ENCODE peak calls at places on chromosomes 1 and 21, in four cellular contexts. S is NCI-H2171 treated with DMSO at 0.1 percent for 48 hours, Z is memory B cell, J is C1 segment of cervical spinal cord. D is an unnamed sample.

GRCh38 chr1:149884433-149885363 is 14.7 kb upstream of the BOLA1 start:
- DNase-seq in S (peak), Z (no peak), J (no peak), D (peak)

GRCh38 chr1:22709891-22710687 is 550 bp upstream of the EPHB2 start:
- DNase-seq in S (peak), Z (no peak), J (peak), D (no peak)

GRCh38 chr1:151534662-151535278 is 5.3 kb upstream of the TUFT1 start:
- DNase-seq in S (peak), Z (peak), J (peak), D (peak)

GRCh38 chr1:10663668-10664035 is 132.8 kb downstream of the CASZ1 start:
- DNase-seq in S (no peak), Z (no peak), J (peak), D (no peak)

GRCh38 chr1:115888976-115889375 is 48.0 kb upstream of the NHLH2 start:
- DNase-seq in S (no peak), Z (no peak), J (no peak), D (no peak)

GRCh38 chr1:229888561-229889001 is 178.5 kb upstream of the GALNT2 start:
- DNase-seq in S (no peak), Z (peak), J (no peak), D (no peak)

GRCh38 chr1:119865607-119866006 is 30.7 kb downstream of the ADAM30 start:
- DNase-seq in S (no peak), Z (no peak), J (no peak), D (no peak)

GRCh38 chr1:17485280-17485679 is 45.8 kb upstream of the RCC2 start:
- DNase-seq in S (no peak), Z (no peak), J (no peak), D (no peak)

GRCh38 chr1:201877877-201878339 is 10.8 kb upstream of the SHISA4 start:
- DNase-seq in S (peak), Z (no peak), J (peak), D (peak)

GRCh38 chr1:94275116-94275515 is 37.7 kb upstream of the ARHGAP29 start:
- DNase-seq in S (no peak), Z (no peak), J (no peak), D (no peak)

GRCh38 chr1:234890694-234891093 is 237.9 kb downstream of the TOMM20 start:
- DNase-seq in S (no peak), Z (no peak), J (no peak), D (no peak)

GRCh38 chr1:8374812-8375211 is 56.9 kb downstream of the SLC45A1 start:
- DNase-seq in S (peak), Z (no peak), J (no peak), D (no peak)

GRCh38 chr1:117049857-117050256 is 10.3 kb upstream of the TTF2 start:
- DNase-seq in S (no peak), Z (no peak), J (no peak), D (peak)

GRCh38 chr1:155940993-155941844 is at the start of gene RXFP4:
- DNase-seq in S (peak), Z (no peak), J (no peak), D (no peak)

GRCh38 chr1:92411511-92411910 is 75.2 kb downstream of the GFI1 start:
- DNase-seq in S (peak), Z (no peak), J (no peak), D (no peak)

GRCh38 chr1:18103788-18104421 is 3.7 kb upstream of the IGSF21 start:
- DNase-seq in S (no peak), Z (no peak), J (no peak), D (no peak)

GRCh38 chr1:31871703-31872102 is 55.9 kb upstream of the SPOCD1 start:
- DNase-seq in S (no peak), Z (no peak), J (no peak), D (no peak)

GRCh38 chr1:51610637-51611036 is 6.3 kb upstream of the OSBPL9 start:
- DNase-seq in S (no peak), Z (no peak), J (no peak), D (no peak)

GRCh38 chr1:53470155-53470554 is 11.0 kb downstream of the DMRTB1 start:
- DNase-seq in S (no peak), Z (no peak), J (peak), D (no peak)

GRCh38 chr1:56064705-56065104 is 514.7 kb downstream of the PLPP3 start:
- DNase-seq in S (no peak), Z (no peak), J (no peak), D (no peak)

GRCh38 chr1:156935719-156936118 is 15.3 kb downstream of the LRRC71 start:
- DNase-seq in S (no peak), Z (no peak), J (no peak), D (no peak)

GRCh38 chr1:219188331-219188803 is 14.7 kb downstream of the LYPLAL1 start:
- DNase-seq in S (no peak), Z (no peak), J (no peak), D (peak)

GRCh38 chr1:112710586-112710985 is 3.7 kb upstream of the RHOC start:
- DNase-seq in S (no peak), Z (no peak), J (no peak), D (no peak)

GRCh38 chr1:8457771-8458409 is 140.0 kb downstream of the SLC45A1 start:
- DNase-seq in S (no peak), Z (no peak), J (no peak), D (peak)

GRCh38 chr1:248691567-248692155 is 10.9 kb downstream of the OR14I1 start:
- DNase-seq in S (no peak), Z (no peak), J (no peak), D (no peak)

GRCh38 chr21:36038701-36039497 is 21.4 kb downstream of the SETD4 start:
- DNase-seq in S (no peak), Z (no peak), J (no peak), D (no peak)

GRCh38 chr1:39799770-39800470 is 11.3 kb upstream of the BMP8B start:
- DNase-seq in S (peak), Z (peak), J (peak), D (peak)

GRCh38 chr1:26279598-26280332 is at the start of gene SH3BGRL3:
- DNase-seq in S (peak), Z (peak), J (peak), D (peak)